ENCODE peak calls at places on chromosomes 13 and 19, in seven cellular contexts. G, A, X, R, Y, V and D are unnamed samples. For H3K4me1, the result is how much of the 10 kb centered on the place peaks cover.

GRCh38 chr19:54114340-54114826 is 1.1 kb downstream of the TFPT start:
- DNase-seq in G (peak), R (peak), Y (no peak), A (peak), V (peak), X (no peak), D (peak)

GRCh38 chr13:47621931-47622330 is 379.1 kb downstream of the SUCLA2 start:
- DNase-seq in G (no peak), Y (peak), R (peak), V (peak), A (no peak), X (no peak), D (no peak)

GRCh38 chr19:41575998-41576397 is at the start of gene CEACAM21:
- DNase-seq in A (peak), X (no peak), G (peak), R (no peak), Y (no peak), V (no peak), D (peak)

GRCh38 chr19:6264077-6264445 is 15.7 kb downstream of the MLLT1 start:
- DNase-seq in V (peak), G (no peak), A (no peak), X (no peak), Y (no peak), R (peak), D (no peak)

GRCh38 chr19:8023371-8023770 is 17.9 kb upstream of the ELAVL1 start:
- DNase-seq in X (no peak), G (no peak), Y (no peak), R (no peak), V (no peak), A (peak), D (no peak)

GRCh38 chr13:73952683-73953082 is 181.5 kb downstream of the KLF12 start:
- DNase-seq in A (peak), V (peak), G (no peak), R (peak), Y (no peak), X (no peak), D (no peak)

GRCh38 chr13:52738719-52739467 is 727 bp downstream of the CNMD start:
- DNase-seq in Y (no peak), X (peak), R (no peak), V (no peak), A (peak), G (no peak), D (peak)

GRCh38 chr19:8148410-8149231 is 771 bp downstream of the FBN3 start:
- DNase-seq in G (no peak), Y (no peak), R (no peak), V (no peak), A (peak), X (peak), D (no peak)

GRCh38 chr13:62250501-62251175 is 835.0 kb upstream of the PCDH20 start:
- DNase-seq in V (peak), A (peak), Y (no peak), R (no peak), G (no peak), X (peak), D (no peak)

GRCh38 chr19:14023404-14024235 is 4.3 kb upstream of the RLN3 start:
- DNase-seq in X (peak), G (peak), Y (peak), R (peak), A (no peak), V (no peak), D (no peak)

GRCh38 chr13:30869491-30869890 is 36.6 kb upstream of the MEDAG start:
- DNase-seq in X (no peak), R (peak), Y (no peak), A (peak), V (peak), G (peak), D (no peak)

GRCh38 chr13:30870916-30871712 is 35.0 kb upstream of the MEDAG start:
- DNase-seq in Y (no peak), V (no peak), A (no peak), X (no peak), R (no peak), G (no peak), D (no peak)

GRCh38 chr13:30868806-30869470 is 37.1 kb upstream of the MEDAG start:
- DNase-seq in A (no peak), G (no peak), Y (no peak), X (no peak), R (peak), V (peak), D (no peak)

GRCh38 chr13:30871713-30872029 is 34.4 kb upstream of the MEDAG start:
- DNase-seq in X (no peak), V (peak), A (no peak), R (no peak), G (no peak), Y (no peak), D (no peak)

GRCh38 chr13:30870049-30870884 is 35.8 kb upstream of the MEDAG start:
- DNase-seq in A (peak), R (peak), X (no peak), V (peak), G (peak), Y (peak), D (no peak)
- H3K4me3 ChIP-seq in A (no peak), R (peak), X (no peak), V (peak), G (no peak), Y (no peak), D (no peak)

GRCh38 chr19:48253999-48254398 is 1.7 kb downstream of the CARD8 start:
- DNase-seq in V (no peak), X (no peak), R (no peak), G (no peak), A (no peak), Y (no peak), D (no peak)
- H3K4me1 ChIP-seq in V (under half), X (under half), R (under half), G (under half), A (under half), Y (under half), D (half or more)

GRCh38 chr13:78650725-78651083 is 8.3 kb downstream of the OBI1 start:
- DNase-seq in R (no peak), Y (no peak), V (no peak), X (no peak), G (no peak), A (no peak), D (no peak)
- H3K4me3 ChIP-seq in R (no peak), Y (no peak), V (no peak), X (no peak), G (no peak), A (no peak), D (no peak)

GRCh38 chr19:33506498-33506897 is 15.1 kb downstream of the PEPD start:
- DNase-seq in Y (no peak), X (no peak), R (no peak), A (no peak), V (no peak), G (peak), D (no peak)

GRCh38 chr19:33505168-33505567 is 16.4 kb downstream of the PEPD start:
- DNase-seq in V (no peak), X (no peak), R (no peak), G (no peak), Y (no peak), A (peak), D (no peak)

GRCh38 chr19:33507021-33507956 is 14.3 kb downstream of the PEPD start:
- DNase-seq in V (no peak), A (peak), G (peak), X (no peak), R (no peak), Y (no peak), D (no peak)

GRCh38 chr19:33503791-33504444 is 17.7 kb downstream of the PEPD start:
- DNase-seq in G (no peak), R (no peak), V (no peak), Y (no peak), X (no peak), A (no peak), D (no peak)

DNA sequence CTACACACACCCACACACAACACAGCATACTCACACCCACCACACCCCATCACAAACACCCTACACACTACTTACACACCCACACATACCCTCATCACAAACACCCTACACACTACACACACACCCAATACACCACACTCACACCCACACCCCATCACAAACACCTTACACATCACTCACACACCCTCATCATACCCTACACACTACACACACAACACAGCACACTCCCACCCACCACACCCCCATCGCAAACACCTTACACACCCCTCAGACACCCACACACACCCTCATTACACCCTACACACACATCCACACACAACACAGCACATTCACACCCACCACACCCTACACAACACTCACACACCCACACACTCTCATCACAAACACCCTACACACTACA is 15.8 kb downstream of the PEPD start:
- DNase-seq in X (no peak), G (no peak), Y (no peak), A (no peak), R (no peak), V (no peak), D (no peak)
- H3K4me1 ChIP-seq in X (under half), G (under half), Y (under half), A (under half), R (under half), V (under half), D (under half)

GRCh38 chr13:106753241-106753640 is 185.3 kb upstream of the ARGLU1 start:
- DNase-seq in G (no peak), X (peak), V (no peak), A (no peak), Y (no peak), R (no peak), D (no peak)
- H3K4me3 ChIP-seq in G (no peak), X (no peak), V (no peak), A (no peak), Y (no peak), R (no peak), D (no peak)